ENCODE peak calls at places on chromosomes 12 and 14, in nine cellular contexts. A is OCI-LY7, Y is nephron progenitor cell, N is stomach, P is lower leg skin, F is astrocyte, X is A549, Q is endothelial cell, V is cardiac muscle cell. B is an unnamed sample.

GRCh38 chr14:32998433-32998832 is 59.8 kb downstream of the NPAS3 start:
- DNase-seq in A (no peak), Y (no peak), N (no peak), P (no peak), F (peak; percentile 6), X (no peak), Q (no peak), V (no peak), B (no peak)

GRCh38 chr14:80996049-80996901 is 40.9 kb downstream of the TSHR start:
- DNase-seq in A (peak; percentile 82), Y (peak; percentile 12), N (no peak), P (no peak), F (peak; percentile 65), X (peak; percentile 78), Q (peak; percentile 16), V (peak; percentile 38), B (peak; percentile 53)

GRCh38 chr14:50829472-50830043 is 1.4 kb downstream of the NIN start:
- DNase-seq in A (no peak), Y (peak; percentile 29), N (no peak), P (no peak), F (no peak), X (no peak), Q (peak; percentile 5), V (peak; percentile 12), B (no peak)

GRCh38 chr12:95321516-95322246 is 104.1 kb downstream of the VEZT start:
- DNase-seq in A (no peak), Y (no peak), N (no peak), P (no peak), F (no peak), X (no peak), Q (no peak), V (no peak), B (no peak)

GRCh38 chr12:111221296-111222026 is 147.4 kb downstream of the PHETA1 start:
- DNase-seq in A (no peak), Y (no peak), N (no peak), P (no peak), F (no peak), X (no peak), Q (no peak), V (no peak), B (no peak)

GRCh38 chr12:71684081-71684480 is 1.8 kb upstream of the TMEM19 start:
- DNase-seq in A (no peak), Y (no peak), N (no peak), P (no peak), F (no peak), X (peak; percentile 52), Q (no peak), V (no peak), B (no peak)

GRCh38 chr12:80553316-80553715 is 109.3 kb downstream of the PTPRQ start:
- DNase-seq in A (no peak), Y (no peak), N (no peak), P (no peak), F (peak; percentile 93), X (peak; percentile 27), Q (no peak), V (no peak), B (no peak)

GRCh38 chr12:14257303-14257733 is 108.2 kb upstream of the ATF7IP start:
- DNase-seq in A (no peak), Y (no peak), N (no peak), P (no peak), F (no peak), X (no peak), Q (no peak), V (no peak), B (no peak)

GRCh38 chr12:75820848-75821578 is 210.6 kb downstream of the PHLDA1 start:
- DNase-seq in A (no peak), Y (no peak), N (no peak), P (no peak), F (peak; percentile 95), X (peak; percentile 11), Q (no peak), V (no peak), B (no peak)

GRCh38 chr12:219891-220352 is 6.0 kb upstream of the SLC6A12 start:
- DNase-seq in A (peak; percentile 81), Y (peak; percentile 91), N (peak; percentile 54), P (peak; percentile 92), F (peak; percentile 3), X (peak; percentile 88), Q (peak; percentile 91), V (peak; percentile 88), B (peak; percentile 91)

DNA sequence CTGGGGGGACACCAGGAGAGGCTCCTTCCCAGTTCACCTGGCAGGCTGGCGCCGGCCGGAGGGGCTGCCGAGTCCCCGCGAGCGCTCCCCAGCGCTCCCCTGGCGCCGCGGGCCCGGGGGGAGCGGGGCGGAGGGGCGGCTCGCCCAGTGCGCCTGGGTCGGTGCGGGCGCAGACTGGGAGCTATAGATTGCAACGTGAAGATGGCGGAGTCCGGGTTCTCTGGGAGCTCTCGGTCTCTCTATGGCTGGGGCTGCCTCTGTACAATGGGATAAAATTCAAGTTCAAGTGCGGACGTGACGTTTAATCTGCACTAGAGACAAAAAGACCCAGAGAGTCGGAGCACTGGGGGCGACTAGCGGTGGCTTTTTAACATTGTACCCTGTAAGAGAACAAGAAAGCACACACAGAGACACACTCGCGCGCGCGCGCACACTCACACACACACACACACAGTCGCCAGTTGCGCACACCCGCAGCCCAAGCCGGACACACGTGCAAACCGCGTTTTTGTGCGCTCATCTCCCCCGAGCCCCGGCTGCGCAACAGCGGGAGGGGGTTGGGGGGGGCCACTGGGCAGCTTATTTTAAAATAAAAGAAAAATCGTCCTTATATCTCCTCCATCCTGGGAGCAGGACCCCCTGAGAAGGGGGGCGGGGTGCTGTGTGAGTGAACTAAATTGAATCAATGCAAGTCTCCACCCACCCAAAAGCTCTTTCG is at the start of gene BCL11B:
- DNase-seq in A (peak; percentile 10), Y (peak; percentile 73), N (peak; percentile 56), P (peak; percentile 97), F (peak; percentile 76), X (peak; percentile 93), Q (peak; percentile 65), V (peak; percentile 94), B (peak; percentile 77)
- TF ChIP-seq CTCF in A (peak; percentile 25), Y (peak; percentile 49), N (no peak), P (no peak), F (peak; percentile 54), X (peak; percentile 61), Q (peak; percentile 46), V (peak; percentile 50), B (peak; percentile 38)

GRCh38 chr12:103586791-103587370 is at the start of gene STAB2:
- DNase-seq in A (no peak), Y (no peak), N (no peak), P (no peak), F (no peak), X (no peak), Q (peak; percentile 26), V (no peak), B (no peak)
- TF ChIP-seq CTCF in A (no peak), Y (no peak), N (no peak), P (no peak), F (no peak), X (no peak), Q (no peak), V (no peak), B (no peak)

DNA sequence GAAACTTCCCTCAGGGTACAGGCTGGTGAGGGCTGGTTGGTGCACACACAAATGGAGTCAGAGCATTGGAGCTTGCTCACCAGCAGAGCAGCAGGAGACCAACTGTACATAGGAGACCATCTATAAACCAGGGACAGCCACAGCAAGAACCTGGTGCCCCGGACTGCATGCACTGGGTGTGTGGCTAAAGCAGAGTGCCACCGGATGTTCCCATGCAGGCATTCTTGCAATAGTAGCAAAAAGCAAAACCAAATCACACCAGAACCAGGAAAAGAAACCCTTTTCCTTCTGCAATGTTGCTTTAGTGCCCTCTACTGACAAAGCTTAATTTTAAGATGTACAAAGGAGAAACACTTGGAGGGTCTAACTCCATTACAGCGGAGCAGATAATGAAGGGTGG is 136.3 kb downstream of the MDGA2 start:
- DNase-seq in A (peak; percentile 7), Y (no peak), N (no peak), P (no peak), F (no peak), X (peak; percentile 13), Q (peak; percentile 6), V (peak; percentile 29), B (no peak)
- TF ChIP-seq CTCF in A (peak; percentile 69), Y (peak; percentile 25), N (no peak), P (no peak), F (peak; percentile 32), X (peak; percentile 19), Q (no peak), V (peak; percentile 17), B (no peak)

DNA sequence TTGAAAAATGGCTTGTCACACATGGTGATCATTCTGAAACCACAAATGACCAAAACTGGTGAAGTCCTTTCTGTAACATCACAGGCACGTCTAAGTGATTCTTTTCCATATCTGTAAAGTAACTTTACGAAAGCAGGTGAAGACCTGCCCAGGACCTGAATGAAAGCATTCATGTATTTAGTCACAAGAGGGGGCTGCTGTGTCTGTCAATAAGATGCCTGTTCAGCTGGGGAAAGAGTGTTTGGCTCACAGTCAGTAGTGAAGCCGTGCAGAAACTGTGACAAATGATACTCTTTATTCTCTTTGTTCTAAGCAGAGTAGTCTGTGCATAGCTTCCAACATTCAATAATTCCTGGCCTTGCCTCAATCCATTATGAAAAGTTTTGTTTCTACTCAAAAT is 373.5 kb upstream of the OR4E1 start:
- DNase-seq in A (peak; percentile 51), Y (no peak), N (no peak), P (no peak), F (no peak), X (peak; percentile 31), Q (peak; percentile 21), V (peak; percentile 62), B (peak; percentile 31)
- TF ChIP-seq CTCF in A (peak; percentile 74), Y (peak; percentile 42), N (no peak), P (no peak), F (peak; percentile 14), X (no peak), Q (no peak), V (no peak), B (no peak)

GRCh38 chr12:15982921-15983320 is 71.8 kb downstream of the DERA start:
- DNase-seq in A (no peak), Y (no peak), N (no peak), P (no peak), F (no peak), X (no peak), Q (no peak), V (no peak), B (no peak)

GRCh38 chr12:15984963-15985362 is 73.8 kb downstream of the DERA start:
- DNase-seq in A (peak; percentile 79), Y (no peak), N (no peak), P (no peak), F (no peak), X (no peak), Q (no peak), V (no peak), B (no peak)

GRCh38 chr12:15982071-15982470 is 70.9 kb downstream of the DERA start:
- DNase-seq in A (no peak), Y (no peak), N (no peak), P (no peak), F (peak; percentile 10), X (no peak), Q (no peak), V (no peak), B (no peak)

GRCh38 chr12:15984097-15984800 is 73.1 kb downstream of the DERA start:
- DNase-seq in A (peak; percentile 24), Y (no peak), N (no peak), P (no peak), F (peak; percentile 69), X (no peak), Q (no peak), V (no peak), B (no peak)

GRCh38 chr12:15982471-15982870 is 71.3 kb downstream of the DERA start:
- DNase-seq in A (peak; percentile 54), Y (no peak), N (no peak), P (no peak), F (peak; percentile 56), X (peak; percentile 18), Q (no peak), V (no peak), B (no peak)
- TF ChIP-seq CTCF in A (peak; percentile 86), Y (no peak), N (no peak), P (no peak), F (peak; percentile 59), X (no peak), Q (no peak), V (peak; percentile 65), B (no peak)

B was measured in testis.